ENCODE peak calls at places on chromosome 20, in five cellular contexts. One of them, this sample, is unnamed.
A peak's percentile ranks its signal among the peaks of the same experiment; 100 is the strongest.

GRCh38 chr20:11454966-11455799 is 462.5 kb upstream of the BTBD3 start:
- DNase-seq in mucosa of descending colon: no peak
- DNase-seq in lower leg skin: no peak
- DNase-seq in RPMI7951: peak; percentile 91
- DNase-seq in H4: peak; percentile 78
- DNase-seq in this sample: peak; percentile 64

GRCh38 chr20:50017160-50017559 is 34.4 kb downstream of the SNAI1 start:
- DNase-seq in RPMI7951: no peak
- DNase-seq in H4: no peak
- DNase-seq in mucosa of descending colon: no peak
- DNase-seq in lower leg skin: no peak
- DNase-seq in this sample: no peak

GRCh38 chr20:34365765-34366213 is 2.7 kb downstream of the ITCH start:
- DNase-seq in RPMI7951: no peak
- DNase-seq in H4: no peak
- DNase-seq in mucosa of descending colon: no peak
- DNase-seq in lower leg skin: no peak
- DNase-seq in this sample: no peak

GRCh38 chr20:63978319-63979220 is 872 bp downstream of the SAMD10 start:
- DNase-seq in H4: no peak
- DNase-seq in RPMI7951: peak; percentile 59
- DNase-seq in mucosa of descending colon: peak; percentile 94
- DNase-seq in lower leg skin: peak; percentile 92
- DNase-seq in this sample: peak; percentile 78

GRCh38 chr20:34045294-34045693 is 51.6 kb downstream of the RALY start:
- DNase-seq in RPMI7951: peak; percentile 18
- DNase-seq in mucosa of descending colon: no peak
- DNase-seq in H4: no peak
- DNase-seq in lower leg skin: no peak
- DNase-seq in this sample: peak; percentile 45

GRCh38 chr20:64232794-64233193 is 22.8 kb upstream of the PCMTD2 start:
- DNase-seq in H4: peak; percentile 44
- DNase-seq in RPMI7951: peak; percentile 14
- DNase-seq in lower leg skin: no peak
- DNase-seq in mucosa of descending colon: peak; percentile 15
- DNase-seq in this sample: no peak

GRCh38 chr20:23228912-23229311 is 121.7 kb upstream of the NXT1 start:
- DNase-seq in mucosa of descending colon: no peak
- DNase-seq in RPMI7951: peak; percentile 92
- DNase-seq in lower leg skin: no peak
- DNase-seq in H4: peak; percentile 58
- DNase-seq in this sample: no peak

GRCh38 chr20:62818592-62819493 is 2.0 kb downstream of the COL9A3 start:
- DNase-seq in H4: peak; percentile 55
- DNase-seq in RPMI7951: peak; percentile 70
- DNase-seq in lower leg skin: no peak
- DNase-seq in mucosa of descending colon: no peak
- DNase-seq in this sample: no peak

GRCh38 chr20:59043698-59044097 is 1.1 kb upstream of the PRELID3B start:
- DNase-seq in mucosa of descending colon: no peak
- DNase-seq in RPMI7951: peak; percentile 74
- DNase-seq in lower leg skin: no peak
- DNase-seq in H4: peak; percentile 7
- DNase-seq in this sample: no peak

GRCh38 chr20:38894091-38894847 is 31.9 kb upstream of the FAM83D start:
- DNase-seq in H4: no peak
- DNase-seq in mucosa of descending colon: no peak
- DNase-seq in RPMI7951: peak; percentile 40
- DNase-seq in lower leg skin: no peak
- DNase-seq in this sample: no peak

GRCh38 chr20:32485126-32485769 is 99.9 kb downstream of the NOL4L start:
- DNase-seq in mucosa of descending colon: peak; percentile 81
- DNase-seq in lower leg skin: peak; percentile 94
- DNase-seq in RPMI7951: peak; percentile 87
- DNase-seq in H4: peak; percentile 79
- DNase-seq in this sample: peak; percentile 87

GRCh38 chr20:44331201-44331600 is 5.6 kb upstream of the R3HDML start:
- DNase-seq in RPMI7951: no peak
- DNase-seq in lower leg skin: no peak
- DNase-seq in mucosa of descending colon: no peak
- DNase-seq in H4: no peak
- DNase-seq in this sample: no peak

GRCh38 chr20:25675161-25675560 is 21.5 kb downstream of the ZNF337 start:
- DNase-seq in lower leg skin: no peak
- DNase-seq in H4: no peak
- DNase-seq in RPMI7951: no peak
- DNase-seq in mucosa of descending colon: no peak
- DNase-seq in this sample: no peak

GRCh38 chr20:878511-879307 is 37.4 kb downstream of the ANGPT4 start:
- DNase-seq in RPMI7951: peak; percentile 56
- DNase-seq in H4: no peak
- DNase-seq in lower leg skin: peak; percentile 48
- DNase-seq in mucosa of descending colon: no peak
- DNase-seq in this sample: no peak

GRCh38 chr20:46051556-46052323 is 22.7 kb downstream of the SLC12A5 start:
- DNase-seq in lower leg skin: no peak
- DNase-seq in H4: no peak
- DNase-seq in RPMI7951: peak; percentile 29
- DNase-seq in mucosa of descending colon: no peak
- DNase-seq in this sample: no peak

GRCh38 chr20:46122071-46122470 is 4.0 kb downstream of the CD40 start:
- DNase-seq in RPMI7951: peak; percentile 78
- DNase-seq in H4: peak; percentile 81
- DNase-seq in lower leg skin: peak; percentile 63
- DNase-seq in mucosa of descending colon: no peak
- DNase-seq in this sample: no peak

GRCh38 chr20:63703471-63703975 is 4.3 kb downstream of the ARFRP1 start:
- DNase-seq in lower leg skin: peak; percentile 85
- DNase-seq in mucosa of descending colon: peak; percentile 55
- DNase-seq in RPMI7951: no peak
- DNase-seq in H4: peak; percentile 5
- DNase-seq in this sample: no peak

GRCh38 chr20:18548465-18548864 is 18.8 kb upstream of the SMIM26 start:
- DNase-seq in mucosa of descending colon: no peak
- DNase-seq in lower leg skin: no peak
- DNase-seq in H4: no peak
- DNase-seq in RPMI7951: no peak
- DNase-seq in this sample: no peak

GRCh38 chr20:4102381-4102780 is 87.0 kb upstream of the RNF24 start:
- DNase-seq in RPMI7951: peak; percentile 64
- DNase-seq in H4: no peak
- DNase-seq in lower leg skin: no peak
- DNase-seq in mucosa of descending colon: no peak
- DNase-seq in this sample: no peak

GRCh38 chr20:50342638-50343102 is 152.0 kb downstream of the CEBPB start:
- DNase-seq in H4: no peak
- DNase-seq in mucosa of descending colon: no peak
- DNase-seq in RPMI7951: no peak
- DNase-seq in lower leg skin: no peak
- DNase-seq in this sample: no peak

GRCh38 chr20:17615645-17616479 is 46.0 kb downstream of the DSTN start:
- DNase-seq in mucosa of descending colon: no peak
- DNase-seq in RPMI7951: no peak
- DNase-seq in H4: no peak
- DNase-seq in lower leg skin: peak; percentile 84
- DNase-seq in this sample: no peak

GRCh38 chr20:48739395-48740268 is 88.2 kb downstream of the PREX1 start:
- DNase-seq in mucosa of descending colon: no peak
- DNase-seq in H4: no peak
- DNase-seq in lower leg skin: no peak
- DNase-seq in RPMI7951: no peak
- DNase-seq in this sample: no peak

GRCh38 chr20:60465439-60465838 is 507.2 kb downstream of the CDH26 start:
- DNase-seq in H4: no peak
- DNase-seq in mucosa of descending colon: no peak
- DNase-seq in RPMI7951: no peak
- DNase-seq in lower leg skin: no peak
- DNase-seq in this sample: no peak

GRCh38 chr20:1420066-1420465 is 27.2 kb upstream of the FKBP1A start:
- DNase-seq in mucosa of descending colon: no peak
- DNase-seq in RPMI7951: no peak
- DNase-seq in H4: no peak
- DNase-seq in lower leg skin: no peak
- DNase-seq in this sample: no peak

GRCh38 chr20:2470051-2470431 is 548 bp downstream of the SNRPB start:
- DNase-seq in mucosa of descending colon: peak; percentile 64
- DNase-seq in RPMI7951: peak; percentile 69
- DNase-seq in lower leg skin: peak; percentile 87
- DNase-seq in H4: peak; percentile 37
- DNase-seq in this sample: peak; percentile 47

GRCh38 chr20:32390999-32391398 is 32.9 kb downstream of the ASXL1 start:
- DNase-seq in lower leg skin: no peak
- DNase-seq in H4: peak; percentile 10
- DNase-seq in mucosa of descending colon: no peak
- DNase-seq in RPMI7951: no peak
- DNase-seq in this sample: peak; percentile 34